ENCODE peak calls at places on chromosome 5, in nine cellular contexts. R is EH; O is activated CD4-positive, alpha-beta T cell treated with anti-CD3 and anti-CD28 coated beads, Interleukin-2, amount 50 U/mL, for 1 hour; X is mammary epithelial cell; C is stimulated activated CD8-positive, alpha-beta memory T cell treated with anti-CD3 and anti-CD28 coated beads, Interleukin-15, amount 100 ng/mL, for 4 hours; W is CD4-positive, alpha-beta memory T cell; B is NCI-H2029 treated with DMSO at 0.1 percent for 48 hours; E is NB4; U is H54. V is an unnamed sample.

GRCh38 chr5:548256-548655 is 24.0 kb upstream of the SLC9A3 start:
- DNase-seq in E (peak; percentile 73), U (peak; percentile 75), B (no peak), W (no peak), C (no peak), O (no peak), R (peak; percentile 52), X (no peak), V (no peak)

GRCh38 chr5:161549106-161549505 is 2.6 kb upstream of the GABRB2 start:
- DNase-seq in C (no peak), E (no peak), O (no peak), U (no peak), X (no peak), W (no peak), R (no peak), B (no peak), V (no peak)

GRCh38 chr5:32581010-32581785 is 4.2 kb upstream of the SUB1 start:
- DNase-seq in R (peak; percentile 54), B (no peak), E (peak; percentile 80), O (no peak), W (no peak), U (no peak), C (no peak), X (no peak), V (no peak)

GRCh38 chr5:109805472-109805871 is 115.7 kb downstream of the MAN2A1 start:
- DNase-seq in C (no peak), R (no peak), U (no peak), E (no peak), O (no peak), X (no peak), W (no peak), B (no peak), V (no peak)

GRCh38 chr5:122121782-122122465 is 7.4 kb upstream of the ZNF474 start:
- DNase-seq in C (no peak), O (no peak), R (no peak), E (no peak), W (no peak), B (no peak), X (peak; percentile 80), U (no peak), V (no peak)

GRCh38 chr5:176904276-176904675 is 5.1 kb upstream of the HK3 start:
- DNase-seq in W (no peak), X (no peak), R (peak; percentile 12), U (no peak), E (no peak), B (no peak), C (no peak), O (no peak), V (no peak)

GRCh38 chr5:139821806-139822552 is 26.4 kb downstream of the PSD2 start:
- DNase-seq in X (no peak), E (no peak), R (no peak), C (no peak), U (no peak), W (no peak), B (no peak), O (no peak), V (no peak)

GRCh38 chr5:168317521-168318147 is 26.2 kb downstream of the WWC1 start:
- DNase-seq in O (no peak), C (no peak), B (peak; percentile 93), U (no peak), W (no peak), X (peak; percentile 71), R (peak; percentile 94), E (no peak), V (peak; percentile 74)

GRCh38 chr5:98492258-98492657 is 281.2 kb upstream of the RGMB start:
- DNase-seq in X (peak; percentile 60), E (no peak), R (peak; percentile 23), C (no peak), U (no peak), W (no peak), O (no peak), B (no peak), V (no peak)

GRCh38 chr5:56670916-56671315 is 144.4 kb upstream of the MAP3K1 start:
- DNase-seq in X (no peak), W (no peak), E (no peak), R (peak; percentile 49), U (no peak), B (no peak), C (no peak), O (no peak), V (no peak)

GRCh38 chr5:176201811-176202210 is 36.4 kb upstream of the SIMC1 start:
- DNase-seq in W (no peak), X (no peak), U (no peak), C (no peak), O (no peak), E (no peak), R (no peak), B (no peak), V (no peak)

GRCh38 chr5:127943061-127943371 is 140.6 kb upstream of the SLC12A2 start:
- DNase-seq in R (no peak), O (no peak), X (no peak), W (no peak), U (no peak), C (no peak), B (no peak), E (no peak), V (no peak)

GRCh38 chr5:157335534-157336422 is 69.9 kb downstream of the CYFIP2 start:
- DNase-seq in U (no peak), E (no peak), R (peak; percentile 89), O (no peak), B (no peak), X (no peak), C (no peak), W (no peak), V (no peak)

V was measured in PC-9.